ENCODE peak calls at places on chromosomes 13 and 19, in eight cellular contexts. One of them, this sample, is unnamed.

GRCh38 chr19:15562145-15562544 is 52.9 kb upstream of the CYP4F8 start:
- DNase-seq in GM23248: no peak
- DNase-seq in fibroblast of lung: no peak
- DNase-seq in DND-41: no peak
- DNase-seq in PC-3: no peak
- DNase-seq in IMR-90: no peak
- DNase-seq in neural progenitor cell: no peak
- DNase-seq in NT2/D1: no peak
- DNase-seq in this sample: no peak

GRCh38 chr13:95355491-95355890 is 54.2 kb upstream of the ABCC4 start:
- DNase-seq in fibroblast of lung: peak; percentile 5
- DNase-seq in GM23248: no peak
- DNase-seq in NT2/D1: no peak
- DNase-seq in IMR-90: peak; percentile 78
- DNase-seq in PC-3: peak; percentile 49
- DNase-seq in neural progenitor cell: no peak
- DNase-seq in DND-41: no peak
- DNase-seq in this sample: peak; percentile 60

GRCh38 chr13:106103779-106104178 is 431.7 kb downstream of the EFNB2 start:
- DNase-seq in NT2/D1: no peak
- DNase-seq in fibroblast of lung: no peak
- DNase-seq in neural progenitor cell: no peak
- DNase-seq in IMR-90: no peak
- DNase-seq in PC-3: peak; percentile 83
- DNase-seq in GM23248: peak; percentile 42
- DNase-seq in DND-41: no peak
- DNase-seq in this sample: no peak

GRCh38 chr13:29801737-29802305 is 48.6 kb downstream of the UBL3 start:
- DNase-seq in IMR-90: peak; percentile 20
- DNase-seq in PC-3: no peak
- DNase-seq in fibroblast of lung: peak; percentile 4
- DNase-seq in NT2/D1: no peak
- DNase-seq in neural progenitor cell: no peak
- DNase-seq in GM23248: peak; percentile 28
- DNase-seq in DND-41: no peak
- DNase-seq in this sample: no peak

GRCh38 chr13:53321301-53321700 is 292.7 kb downstream of the OLFM4 start:
- DNase-seq in PC-3: no peak
- DNase-seq in IMR-90: no peak
- DNase-seq in fibroblast of lung: no peak
- DNase-seq in neural progenitor cell: no peak
- DNase-seq in NT2/D1: no peak
- DNase-seq in GM23248: no peak
- DNase-seq in DND-41: no peak
- DNase-seq in this sample: no peak

GRCh38 chr13:84497613-84498012 is 615.3 kb upstream of the SLITRK1 start:
- DNase-seq in PC-3: no peak
- DNase-seq in neural progenitor cell: no peak
- DNase-seq in NT2/D1: no peak
- DNase-seq in GM23248: no peak
- DNase-seq in DND-41: no peak
- DNase-seq in IMR-90: no peak
- DNase-seq in fibroblast of lung: no peak
- DNase-seq in this sample: no peak

GRCh38 chr19:12840091-12841079 is 2.1 kb downstream of the MAST1 start:
- DNase-seq in IMR-90: peak; percentile 63
- DNase-seq in fibroblast of lung: peak; percentile 62
- DNase-seq in DND-41: peak; percentile 44
- DNase-seq in neural progenitor cell: peak; percentile 98
- DNase-seq in GM23248: peak; percentile 86
- DNase-seq in PC-3: peak; percentile 93
- DNase-seq in NT2/D1: peak; percentile 94
- DNase-seq in this sample: peak; percentile 36

GRCh38 chr19:294819-295686 is 3.9 kb upstream of the PLPP2 start:
- DNase-seq in DND-41: peak; percentile 17
- DNase-seq in IMR-90: peak; percentile 12
- DNase-seq in PC-3: no peak
- DNase-seq in neural progenitor cell: peak; percentile 80
- DNase-seq in NT2/D1: no peak
- DNase-seq in GM23248: peak; percentile 70
- DNase-seq in fibroblast of lung: no peak
- DNase-seq in this sample: no peak

DNA sequence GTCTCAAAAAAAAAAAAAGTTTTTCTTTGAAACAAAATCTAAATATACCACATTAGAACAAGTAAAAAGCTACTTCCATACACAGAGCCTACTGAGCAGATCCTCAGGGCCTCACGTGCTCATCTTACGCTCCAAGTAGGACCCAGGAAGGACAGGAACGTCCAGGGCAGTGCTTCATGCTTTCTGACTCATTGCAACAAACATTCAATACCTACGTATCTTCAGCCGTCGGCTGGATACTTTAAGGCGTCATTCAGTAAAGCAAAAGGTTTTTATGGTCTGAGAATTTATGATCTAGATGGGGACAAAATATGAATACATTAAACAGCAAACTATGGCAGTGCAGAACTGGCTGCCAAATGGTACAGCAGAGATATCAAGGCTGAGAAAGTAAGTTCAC is 20.6 kb downstream of the CARS2 start:
- DNase-seq in DND-41: no peak
- DNase-seq in IMR-90: peak; percentile 44
- DNase-seq in PC-3: no peak
- DNase-seq in GM23248: no peak
- DNase-seq in NT2/D1: no peak
- DNase-seq in neural progenitor cell: no peak
- DNase-seq in fibroblast of lung: peak; percentile 18
- DNase-seq in this sample: no peak
- H3K9ac ChIP-seq in DND-41: no peak overlapping the region
- H3K9ac ChIP-seq in IMR-90: no peak overlapping the region
- H3K9ac ChIP-seq in PC-3: no peak overlapping the region
- H3K9ac ChIP-seq in GM23248: no peak overlapping the region
- H3K9ac ChIP-seq in NT2/D1: no peak overlapping the region
- H3K9ac ChIP-seq in neural progenitor cell: peak overlapping the region; percentile 42
- H3K9ac ChIP-seq in fibroblast of lung: no peak overlapping the region
- H3K9ac ChIP-seq in this sample: no peak overlapping the region

GRCh38 chr13:113493315-113493951 is 2.9 kb upstream of the DCUN1D2 start:
- DNase-seq in DND-41: no peak
- DNase-seq in PC-3: peak; percentile 92
- DNase-seq in GM23248: peak; percentile 96
- DNase-seq in NT2/D1: no peak
- DNase-seq in fibroblast of lung: peak; percentile 98
- DNase-seq in IMR-90: peak; percentile 99
- DNase-seq in neural progenitor cell: no peak
- DNase-seq in this sample: peak; percentile 95

GRCh38 chr13:113491982-113492381 is 1.5 kb upstream of the DCUN1D2 start:
- DNase-seq in fibroblast of lung: no peak
- DNase-seq in GM23248: no peak
- DNase-seq in DND-41: no peak
- DNase-seq in IMR-90: no peak
- DNase-seq in PC-3: no peak
- DNase-seq in neural progenitor cell: no peak
- DNase-seq in NT2/D1: no peak
- DNase-seq in this sample: no peak

GRCh38 chr13:113491418-113491883 is 940 bp upstream of the DCUN1D2 start:
- DNase-seq in IMR-90: peak; percentile 14
- DNase-seq in GM23248: peak; percentile 79
- DNase-seq in PC-3: peak; percentile 11
- DNase-seq in fibroblast of lung: peak; percentile 27
- DNase-seq in DND-41: no peak
- DNase-seq in neural progenitor cell: peak; percentile 49
- DNase-seq in NT2/D1: no peak
- DNase-seq in this sample: peak; percentile 46

GRCh38 chr13:113497217-113497616 is 6.7 kb upstream of the DCUN1D2 start:
- DNase-seq in PC-3: no peak
- DNase-seq in DND-41: no peak
- DNase-seq in IMR-90: peak; percentile 21
- DNase-seq in neural progenitor cell: peak; percentile 37
- DNase-seq in GM23248: no peak
- DNase-seq in fibroblast of lung: peak; percentile 19
- DNase-seq in NT2/D1: no peak
- DNase-seq in this sample: no peak

DNA sequence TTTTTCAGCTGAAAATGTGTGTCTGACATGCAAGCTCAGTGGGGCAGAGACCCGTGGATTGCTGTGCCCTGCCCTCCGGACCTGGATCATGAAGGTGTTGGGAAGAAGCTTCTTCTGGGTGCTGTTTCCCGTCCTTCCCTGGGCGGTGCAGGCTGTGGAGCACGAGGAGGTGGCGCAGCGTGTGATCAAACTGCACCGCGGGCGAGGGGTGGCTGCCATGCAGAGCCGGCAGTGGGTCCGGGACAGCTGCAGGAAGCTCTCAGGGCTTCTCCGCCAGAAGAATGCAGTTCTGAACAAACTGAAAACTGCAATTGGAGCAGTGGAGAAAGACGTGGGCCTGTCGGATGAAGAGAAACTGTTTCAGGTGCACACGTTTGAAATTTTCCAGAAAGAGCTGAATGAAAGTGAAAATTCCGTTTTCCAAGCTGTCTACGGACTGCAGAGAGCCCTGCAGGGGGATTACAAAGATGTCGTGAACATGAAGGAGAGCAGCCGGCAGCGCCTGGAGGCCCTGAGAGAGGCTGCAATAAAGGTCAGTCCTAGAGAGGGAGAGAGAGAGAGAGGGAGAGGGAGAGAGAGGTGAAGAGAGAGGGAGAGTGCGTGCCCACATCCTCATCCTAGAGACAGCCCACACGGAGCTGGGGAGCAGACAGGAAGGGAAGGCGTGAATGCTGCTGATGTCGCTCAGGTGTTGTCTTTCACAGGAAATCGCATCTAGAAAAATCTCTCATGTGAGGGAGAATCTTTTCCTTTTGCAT is 5.2 kb upstream of the DCUN1D2 start:
- DNase-seq in PC-3: no peak
- DNase-seq in IMR-90: peak; percentile 41
- DNase-seq in NT2/D1: no peak
- DNase-seq in DND-41: no peak
- DNase-seq in GM23248: no peak
- DNase-seq in fibroblast of lung: peak; percentile 42
- DNase-seq in neural progenitor cell: peak; percentile 55
- DNase-seq in this sample: peak; percentile 24
- H3K9ac ChIP-seq in PC-3: no peak overlapping the region
- H3K9ac ChIP-seq in IMR-90: no peak overlapping the region
- H3K9ac ChIP-seq in NT2/D1: no peak overlapping the region
- H3K9ac ChIP-seq in DND-41: no peak overlapping the region
- H3K9ac ChIP-seq in GM23248: no peak overlapping the region
- H3K9ac ChIP-seq in fibroblast of lung: no peak overlapping the region
- H3K9ac ChIP-seq in neural progenitor cell: no peak overlapping the region
- H3K9ac ChIP-seq in this sample: no peak overlapping the region

GRCh38 chr13:20193142-20193923 is 595 bp upstream of the GJB2 start:
- DNase-seq in fibroblast of lung: no peak
- DNase-seq in IMR-90: no peak
- DNase-seq in GM23248: peak; percentile 58
- DNase-seq in DND-41: no peak
- DNase-seq in PC-3: peak; percentile 41
- DNase-seq in neural progenitor cell: peak; percentile 35
- DNase-seq in NT2/D1: no peak
- DNase-seq in this sample: no peak

GRCh38 chr13:20192470-20193141 is at the start of gene GJB2:
- DNase-seq in neural progenitor cell: peak; percentile 49
- DNase-seq in DND-41: peak; percentile 25
- DNase-seq in PC-3: peak; percentile 49
- DNase-seq in NT2/D1: no peak
- DNase-seq in GM23248: peak; percentile 30
- DNase-seq in IMR-90: no peak
- DNase-seq in fibroblast of lung: no peak
- DNase-seq in this sample: no peak

GRCh38 chr13:20195846-20196245 is 3.1 kb upstream of the GJB2 start:
- DNase-seq in GM23248: no peak
- DNase-seq in DND-41: no peak
- DNase-seq in fibroblast of lung: no peak
- DNase-seq in PC-3: peak; percentile 29
- DNase-seq in NT2/D1: no peak
- DNase-seq in IMR-90: no peak
- DNase-seq in neural progenitor cell: no peak
- DNase-seq in this sample: no peak

GRCh38 chr13:20191902-20192469 is 752 bp downstream of the GJB2 start:
- DNase-seq in IMR-90: no peak
- DNase-seq in neural progenitor cell: peak; percentile 76
- DNase-seq in NT2/D1: no peak
- DNase-seq in DND-41: no peak
- DNase-seq in GM23248: peak; percentile 41
- DNase-seq in fibroblast of lung: no peak
- DNase-seq in PC-3: peak; percentile 65
- DNase-seq in this sample: no peak

GRCh38 chr13:20193924-20194631 is 1.3 kb upstream of the GJB2 start:
- DNase-seq in PC-3: no peak
- DNase-seq in GM23248: peak; percentile 24
- DNase-seq in neural progenitor cell: peak; percentile 40
- DNase-seq in IMR-90: no peak
- DNase-seq in DND-41: no peak
- DNase-seq in fibroblast of lung: no peak
- DNase-seq in NT2/D1: no peak
- DNase-seq in this sample: no peak
- H3K9ac ChIP-seq in PC-3: no peak overlapping the region
- H3K9ac ChIP-seq in GM23248: no peak overlapping the region
- H3K9ac ChIP-seq in neural progenitor cell: no peak overlapping the region
- H3K9ac ChIP-seq in IMR-90: no peak overlapping the region
- H3K9ac ChIP-seq in DND-41: no peak overlapping the region
- H3K9ac ChIP-seq in fibroblast of lung: no peak overlapping the region
- H3K9ac ChIP-seq in NT2/D1: no peak overlapping the region
- H3K9ac ChIP-seq in this sample: no peak overlapping the region

GRCh38 chr19:3981736-3982681 is 3.3 kb downstream of the EEF2 start:
- DNase-seq in IMR-90: no peak
- DNase-seq in PC-3: no peak
- DNase-seq in GM23248: peak; percentile 36
- DNase-seq in NT2/D1: no peak
- DNase-seq in DND-41: no peak
- DNase-seq in fibroblast of lung: no peak
- DNase-seq in neural progenitor cell: no peak
- DNase-seq in this sample: no peak

GRCh38 chr19:3979289-3979673 is 6.0 kb downstream of the EEF2 start:
- DNase-seq in PC-3: no peak
- DNase-seq in GM23248: peak; percentile 27
- DNase-seq in neural progenitor cell: no peak
- DNase-seq in IMR-90: no peak
- DNase-seq in fibroblast of lung: no peak
- DNase-seq in DND-41: no peak
- DNase-seq in NT2/D1: no peak
- DNase-seq in this sample: no peak

GRCh38 chr19:3981373-3981735 is 3.9 kb downstream of the EEF2 start:
- DNase-seq in IMR-90: no peak
- DNase-seq in neural progenitor cell: no peak
- DNase-seq in DND-41: no peak
- DNase-seq in PC-3: no peak
- DNase-seq in GM23248: peak; percentile 39
- DNase-seq in fibroblast of lung: no peak
- DNase-seq in NT2/D1: no peak
- DNase-seq in this sample: no peak

GRCh38 chr19:3979674-3980352 is 5.5 kb downstream of the EEF2 start:
- DNase-seq in NT2/D1: no peak
- DNase-seq in PC-3: no peak
- DNase-seq in IMR-90: no peak
- DNase-seq in neural progenitor cell: no peak
- DNase-seq in fibroblast of lung: no peak
- DNase-seq in GM23248: peak; percentile 34
- DNase-seq in DND-41: no peak
- DNase-seq in this sample: no peak

DNA sequence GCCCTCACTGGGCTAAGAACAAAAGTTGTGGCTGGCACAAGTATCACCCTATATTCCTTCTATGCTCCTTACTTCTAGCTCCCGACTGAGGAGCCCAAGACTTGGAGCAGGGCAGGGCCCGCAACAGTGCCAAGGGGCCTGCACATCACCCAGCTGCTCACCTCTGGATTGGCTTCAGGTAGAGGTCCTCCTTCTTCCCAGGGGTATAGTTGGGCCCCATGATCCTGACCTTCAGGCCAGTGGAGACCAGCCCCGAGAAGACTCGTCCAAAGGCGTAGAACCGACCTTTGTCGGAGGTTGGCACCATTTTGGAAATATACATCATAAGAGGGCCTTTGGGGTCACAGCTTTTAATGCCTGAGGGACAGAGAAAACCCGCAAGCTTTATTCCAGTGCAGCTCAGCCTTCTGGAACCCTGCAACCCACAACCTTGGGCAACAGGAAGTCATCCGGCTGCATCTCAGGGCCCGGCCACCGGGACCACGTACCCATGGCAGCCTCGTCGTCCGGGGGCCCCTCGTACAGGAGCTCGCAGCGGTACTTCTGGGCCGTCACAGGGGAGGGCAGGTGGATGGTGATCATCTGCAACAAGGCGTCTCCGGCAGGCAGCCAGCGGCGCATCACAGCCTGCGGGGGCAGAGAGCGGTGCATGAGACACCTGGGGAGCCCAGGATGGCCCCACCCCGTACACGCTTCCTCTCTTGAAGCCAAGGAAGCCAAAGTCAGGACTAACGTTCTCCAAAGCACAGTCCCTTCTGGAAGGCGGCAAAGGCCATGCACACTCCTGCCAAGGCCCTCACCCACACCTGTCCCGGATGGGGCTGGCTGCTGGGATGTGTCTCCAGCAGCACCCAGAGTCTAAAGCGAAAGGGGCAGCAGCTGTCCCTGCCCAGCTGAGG is 4.7 kb downstream of the EEF2 start:
- DNase-seq in neural progenitor cell: no peak
- DNase-seq in IMR-90: no peak
- DNase-seq in GM23248: peak; percentile 19
- DNase-seq in fibroblast of lung: no peak
- DNase-seq in PC-3: no peak
- DNase-seq in NT2/D1: no peak
- DNase-seq in DND-41: no peak
- DNase-seq in this sample: no peak
- H3K9ac ChIP-seq in neural progenitor cell: no peak overlapping the region
- H3K9ac ChIP-seq in IMR-90: no peak overlapping the region
- H3K9ac ChIP-seq in GM23248: no peak overlapping the region
- H3K9ac ChIP-seq in fibroblast of lung: no peak overlapping the region
- H3K9ac ChIP-seq in PC-3: no peak overlapping the region
- H3K9ac ChIP-seq in NT2/D1: no peak overlapping the region
- H3K9ac ChIP-seq in DND-41: peak overlapping the region; percentile 2
- H3K9ac ChIP-seq in this sample: no peak overlapping the region

This sample was measured in endothelial cell of umbilical vein.